ENCODE peak calls at places on chromosomes 13 and 19, in eight cellular contexts. L is cardiac muscle cell; C is pancreas; W is naive thymus-derived CD4-positive, alpha-beta T cell; V is PC-9; R is foreskin keratinocyte; P is SJSA1; K is CD4-positive, alpha-beta T cell. D is an unnamed sample.

GRCh38 chr19:13055213-13056051 is 47.2 kb downstream of the LYL1 start:
- DNase-seq in R (no peak), P (peak; percentile 94), K (no peak), W (no peak), V (no peak), C (peak; percentile 54), L (peak; percentile 98), D (no peak)

GRCh38 chr19:36060430-36060829 is 5.7 kb downstream of the WDR62 start:
- DNase-seq in K (no peak), C (no peak), W (no peak), P (no peak), R (no peak), V (no peak), L (peak; percentile 80), D (peak; percentile 15)

GRCh38 chr19:49614096-49614857 is 23.3 kb downstream of the PRR12 start:
- DNase-seq in P (peak; percentile 93), K (no peak), L (peak; percentile 68), C (no peak), R (no peak), W (no peak), V (peak; percentile 75), D (no peak)

GRCh38 chr19:41821003-41821735 is 23.3 kb downstream of the LYPD4 start:
- DNase-seq in V (peak; percentile 45), R (peak; percentile 3), K (peak; percentile 26), W (peak; percentile 61), L (peak; percentile 40), C (peak; percentile 50), P (no peak), D (peak; percentile 39)

GRCh38 chr13:92573467-92574057 is 653.0 kb upstream of the GPC6 start:
- DNase-seq in C (no peak), R (no peak), P (no peak), L (peak; percentile 61), V (no peak), W (no peak), K (no peak), D (no peak)

GRCh38 chr19:19098703-19099632 is 35.2 kb downstream of the SLC25A42 start:
- DNase-seq in W (no peak), C (no peak), R (no peak), V (peak; percentile 31), L (no peak), K (no peak), P (no peak), D (no peak)

GRCh38 chr13:38570706-38571105 is 116.2 kb upstream of the FREM2 start:
- DNase-seq in C (no peak), K (no peak), L (no peak), V (no peak), P (no peak), R (peak; percentile 10), W (no peak), D (no peak)

GRCh38 chr13:28049880-28050871 is 50.2 kb downstream of the FLT3 start:
- DNase-seq in R (no peak), P (no peak), V (no peak), K (no peak), C (no peak), L (no peak), W (no peak), D (no peak)

GRCh38 chr13:103510007-103510406 is 443.8 kb upstream of the SLC10A2 start:
- DNase-seq in K (no peak), W (no peak), R (no peak), L (no peak), C (no peak), P (no peak), V (no peak), D (no peak)

GRCh38 chr13:86282450-86282849 is 483.2 kb upstream of the SLITRK6 start:
- DNase-seq in K (no peak), L (no peak), P (no peak), R (no peak), V (no peak), W (no peak), C (no peak), D (no peak)

GRCh38 chr13:72839831-72840426 is 58.0 kb downstream of the PIBF1 start:
- DNase-seq in W (peak; percentile 36), K (no peak), C (peak; percentile 67), L (peak; percentile 59), R (peak; percentile 31), P (no peak), V (peak; percentile 39), D (peak; percentile 23)

GRCh38 chr19:14165986-14166385 is 29.6 kb upstream of the ASF1B start:
- DNase-seq in R (no peak), L (no peak), P (no peak), K (no peak), W (no peak), C (no peak), V (no peak), D (no peak)

GRCh38 chr13:47549219-47549752 is 451.8 kb downstream of the SUCLA2 start:
- DNase-seq in C (no peak), K (no peak), R (no peak), L (no peak), V (no peak), P (no peak), W (no peak), D (no peak)

GRCh38 chr13:113936166-113936565 is 37.7 kb downstream of the C13orf46 start:
- DNase-seq in P (no peak), L (no peak), V (no peak), C (no peak), W (no peak), R (no peak), K (no peak), D (no peak)

GRCh38 chr19:44875666-44876418 is 15.2 kb upstream of the TOMM40 start:
- DNase-seq in K (no peak), V (peak; percentile 95), C (no peak), P (peak; percentile 91), W (no peak), R (peak; percentile 36), L (peak; percentile 58), D (no peak)

GRCh38 chr19:39871886-39872866 is 26.0 kb upstream of the FBL start:
- DNase-seq in C (no peak), W (no peak), L (no peak), K (no peak), V (no peak), P (no peak), R (no peak), D (no peak)

GRCh38 chr19:38559428-38560401 is 58.0 kb downstream of the MAP4K1 start:
- DNase-seq in P (no peak), R (peak; percentile 99), W (no peak), C (no peak), V (no peak), K (peak; percentile 17), L (no peak), D (peak; percentile 23)

GRCh38 chr13:43293986-43294880 is 270.8 kb downstream of the DNAJC15 start:
- DNase-seq in C (no peak), V (no peak), W (no peak), R (no peak), K (no peak), P (no peak), L (no peak), D (no peak)

DNA sequence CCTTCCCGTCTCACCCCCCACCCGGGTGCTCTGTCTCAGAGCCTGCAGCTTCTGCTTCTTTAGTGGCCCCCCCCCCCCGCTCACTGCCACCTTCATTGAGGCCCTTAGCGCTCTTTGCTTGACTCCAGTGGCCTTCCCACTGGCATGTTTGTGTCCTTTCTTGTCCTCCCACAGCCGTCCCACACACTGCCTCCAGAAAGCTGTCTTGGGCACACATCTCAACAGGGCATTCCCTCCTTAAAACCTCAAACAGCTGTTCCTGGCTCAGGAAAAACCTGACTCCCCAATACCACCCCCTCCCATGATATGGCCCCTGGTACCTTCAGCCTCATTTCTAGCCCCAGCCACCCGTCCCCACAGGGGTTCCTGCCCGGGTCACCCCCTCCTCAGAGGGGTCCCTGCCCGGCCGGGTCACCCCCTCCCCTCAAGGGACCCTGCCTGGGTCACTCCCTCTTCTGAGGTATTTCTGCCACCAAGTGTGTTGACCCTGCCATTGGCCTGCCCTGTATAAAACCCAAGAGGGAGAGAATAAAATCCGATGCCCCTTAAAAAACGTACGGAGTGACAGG is 8.9 kb downstream of the B3GLCT start:
- DNase-seq in K (no peak), R (no peak), L (no peak), C (no peak), V (no peak), P (no peak), W (no peak), D (no peak)
- H3K27ac ChIP-seq in K (no peak overlapping the region), R (no peak overlapping the region), L (no peak overlapping the region), C (no peak overlapping the region), V (no peak overlapping the region), P (no peak overlapping the region), W (no peak overlapping the region), D (no peak overlapping the region)

DNA sequence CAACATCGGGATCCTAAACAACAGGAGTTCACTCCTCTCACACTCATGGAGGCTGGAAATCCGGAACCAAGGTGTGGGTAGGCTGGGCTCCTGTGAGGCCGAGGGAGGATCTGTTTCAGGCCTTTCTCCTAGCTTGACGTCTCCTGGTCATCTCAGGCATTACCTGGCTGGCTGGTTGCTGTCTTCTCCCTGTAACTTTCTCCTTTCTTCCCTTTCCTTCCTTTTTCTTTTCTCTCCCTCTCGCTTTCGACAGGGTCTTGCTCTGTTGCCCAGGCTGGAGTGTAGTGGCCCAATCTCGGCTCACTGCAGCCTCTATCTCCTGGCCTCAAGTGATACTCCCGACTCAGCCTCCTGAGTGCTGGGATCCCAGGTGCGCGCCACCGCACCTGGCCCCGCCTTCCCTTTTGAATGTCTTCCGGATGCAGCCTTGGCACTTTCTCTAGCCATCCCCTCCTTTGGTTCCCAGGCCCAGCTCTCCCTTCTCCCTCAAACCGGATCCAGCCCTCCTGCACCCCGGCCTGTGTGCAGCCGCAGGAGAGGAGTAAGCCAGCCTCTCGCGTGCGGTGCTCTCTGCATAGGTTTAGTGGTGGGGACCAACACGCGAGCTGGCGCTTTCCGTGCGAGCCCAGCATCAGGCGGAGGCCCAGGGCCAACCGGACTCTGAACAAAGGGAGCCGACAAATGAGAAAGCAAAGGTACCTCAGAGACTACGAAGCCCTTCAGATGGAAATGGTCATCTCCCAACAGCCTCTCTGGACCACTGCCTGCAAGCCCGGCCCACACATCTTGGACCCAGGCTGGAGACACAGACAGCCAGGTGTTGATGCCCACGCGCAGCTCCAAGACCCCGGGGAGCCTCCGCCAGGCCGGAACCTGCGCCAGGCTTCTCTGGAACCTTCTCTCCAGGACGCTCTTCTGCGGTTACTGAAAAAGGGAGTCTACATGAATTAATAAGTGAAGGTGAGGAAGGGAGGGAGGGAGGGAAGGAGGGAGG is 16.3 kb upstream of the LATS2 start:
- DNase-seq in K (no peak), R (no peak), V (no peak), L (no peak), W (no peak), C (no peak), P (no peak), D (no peak)
- H3K27ac ChIP-seq in K (no peak overlapping the region), R (no peak overlapping the region), V (no peak overlapping the region), L (no peak overlapping the region), W (no peak overlapping the region), C (no peak overlapping the region), P (no peak overlapping the region), D (no peak overlapping the region)

GRCh38 chr13:77896977-77897376 is 21.7 kb downstream of the EDNRB start:
- DNase-seq in P (no peak), L (peak; percentile 40), C (no peak), V (no peak), K (no peak), W (no peak), R (no peak), D (no peak)
- H3K27ac ChIP-seq in P (no peak overlapping the region), L (no peak overlapping the region), C (no peak overlapping the region), V (no peak overlapping the region), K (no peak overlapping the region), W (no peak overlapping the region), R (no peak overlapping the region), D (no peak overlapping the region)

DNA sequence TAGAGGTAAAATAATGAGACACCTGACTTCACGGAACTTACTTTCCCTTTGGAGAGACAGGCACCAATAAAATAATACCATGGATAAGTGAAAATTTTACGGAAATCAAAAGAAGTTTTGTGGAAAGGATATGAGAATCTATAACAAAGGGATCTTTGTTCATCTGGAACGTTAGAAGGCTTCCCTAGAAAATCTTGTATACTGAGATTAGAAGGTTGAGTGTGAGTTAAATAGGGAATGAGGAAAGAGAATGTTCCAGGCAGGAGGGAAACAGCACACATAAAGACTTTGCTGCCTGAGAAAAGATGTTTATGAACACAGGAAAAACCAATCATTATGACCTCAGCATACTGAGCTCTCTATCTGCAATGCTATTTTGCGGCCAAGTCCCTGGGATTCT is 19.6 kb upstream of the RAP2A start:
- DNase-seq in C (no peak), P (no peak), V (no peak), K (no peak), L (peak; percentile 37), R (no peak), W (no peak), D (no peak)
- H3K27ac ChIP-seq in C (no peak overlapping the region), P (no peak overlapping the region), V (no peak overlapping the region), K (no peak overlapping the region), L (no peak overlapping the region), R (no peak overlapping the region), W (no peak overlapping the region), D (no peak overlapping the region)